ENCODE peak calls at places on chromosomes 16 and 17, in six cellular contexts. H is cardiac muscle cell, S is body of pancreas, Q is sigmoid colon, D is right atrium auricular region, J is tibial artery. P is an unnamed sample.
A peak's percentile ranks its signal among the peaks of the same experiment; 100 is the strongest.

GRCh38 chr16:88627531-88628411 is 10.6 kb upstream of the IL17C start:
- DNase-seq in H (no peak), S (no peak), Q (no peak), D (no peak), J (no peak), P (no peak)

GRCh38 chr17:21199856-21200255 is 14.1 kb downstream of the TMEM11 start:
- DNase-seq in H (no peak), S (no peak), Q (no peak), D (no peak), J (no peak), P (no peak)

GRCh38 chr16:23534868-23535860 is 22.0 kb downstream of the EARS2 start:
- DNase-seq in H (no peak), S (no peak), Q (no peak), D (no peak), J (no peak), P (no peak)

GRCh38 chr17:66900126-66901010 is 64.1 kb upstream of the CACNG4 start:
- DNase-seq in H (peak; percentile 29), S (no peak), Q (no peak), D (no peak), J (no peak), P (no peak)

GRCh38 chr17:74430706-74431567 is 951 bp upstream of the GPRC5C start:
- DNase-seq in H (peak; percentile 96), S (peak; percentile 96), Q (peak; percentile 94), D (peak; percentile 76), J (peak; percentile 98), P (peak; percentile 86)

GRCh38 chr17:7478276-7479138 is 924 bp downstream of the ZBTB4 start:
- DNase-seq in H (peak; percentile 43), S (peak; percentile 60), Q (peak; percentile 86), D (no peak), J (peak; percentile 79), P (peak; percentile 61)

GRCh38 chr16:83966153-83966696 is 1.8 kb upstream of the NECAB2 start:
- DNase-seq in H (no peak), S (no peak), Q (no peak), D (no peak), J (no peak), P (no peak)

GRCh38 chr16:85422374-85423185 is 190.5 kb upstream of the GSE1 start:
- DNase-seq in H (no peak), S (peak; percentile 96), Q (peak; percentile 65), D (no peak), J (no peak), P (peak; percentile 93)

GRCh38 chr16:83211711-83212110 is 584.9 kb downstream of the CDH13 start:
- DNase-seq in H (peak; percentile 2), S (no peak), Q (no peak), D (no peak), J (no peak), P (no peak)

DNA sequence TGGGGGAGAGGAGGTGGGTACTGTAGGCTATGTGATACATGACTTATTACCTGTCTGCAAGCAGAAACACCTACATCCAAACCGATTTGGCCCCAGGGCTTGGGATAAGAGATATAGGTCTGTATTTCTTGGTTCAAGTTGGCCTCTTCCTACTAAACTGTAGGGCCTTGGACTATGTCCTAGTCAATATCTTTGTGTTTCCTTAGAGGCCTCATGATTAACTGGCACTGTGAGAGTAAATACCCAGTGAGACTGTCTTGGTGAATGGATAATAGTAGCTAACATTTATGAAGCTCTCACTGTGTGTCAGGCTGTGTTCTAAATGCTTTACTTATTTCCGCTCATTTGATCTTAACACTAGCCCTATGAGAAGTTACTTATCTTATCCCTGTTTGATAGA is 70.0 kb downstream of the MSI2 start:
- DNase-seq in H (no peak), S (no peak), Q (no peak), D (no peak), J (no peak), P (no peak)
- H3K4me1 ChIP-seq in H (peaks cover 7% of the 10 kb centered on the region), S (peaks cover 10% of the 10 kb centered on the region), Q (peaks cover 7% of the 10 kb centered on the region), D (peaks cover 17% of the 10 kb centered on the region), J (peaks cover 13% of the 10 kb centered on the region), P (no peaks in the 10 kb centered on the region)

GRCh38 chr17:64661731-64661980 is 451 bp downstream of the SMURF2 start:
- DNase-seq in H (no peak), S (no peak), Q (no peak), D (no peak), J (peak; percentile 78), P (no peak)

GRCh38 chr17:64658931-64659330 is 3.2 kb downstream of the SMURF2 start:
- DNase-seq in H (peak; percentile 68), S (no peak), Q (no peak), D (no peak), J (no peak), P (no peak)

GRCh38 chr17:64653985-64654355 is 8.1 kb downstream of the SMURF2 start:
- DNase-seq in H (peak; percentile 15), S (no peak), Q (no peak), D (no peak), J (no peak), P (no peak)

GRCh38 chr17:64655704-64656103 is 6.4 kb downstream of the SMURF2 start:
- DNase-seq in H (no peak), S (no peak), Q (no peak), D (no peak), J (no peak), P (no peak)

GRCh38 chr17:64657610-64658125 is 4.4 kb downstream of the SMURF2 start:
- DNase-seq in H (no peak), S (no peak), Q (no peak), D (no peak), J (no peak), P (no peak)
- TF ChIP-seq CTCF in H (no peak), S (no peak), Q (no peak), D (no peak), J (no peak), P (no peak)

DNA sequence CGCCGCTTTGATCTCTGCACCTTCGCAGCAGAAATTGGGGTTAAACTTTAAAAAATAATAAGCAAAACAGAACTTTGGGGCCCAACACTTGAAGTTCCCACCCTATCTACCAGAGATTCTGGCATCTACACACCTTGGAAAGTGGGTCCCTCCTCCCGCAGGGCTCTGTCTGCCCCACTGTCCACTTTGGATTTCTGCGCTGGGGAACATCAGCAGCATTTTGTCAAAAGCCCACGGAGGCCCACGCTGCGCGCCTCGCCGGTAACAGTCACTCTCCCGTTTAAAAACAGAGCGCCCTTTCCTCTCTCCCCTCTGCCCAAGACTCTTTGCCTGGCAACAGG is 725 bp upstream of the WNT9B start:
- DNase-seq in H (no peak), S (no peak), Q (no peak), D (no peak), J (no peak), P (no peak)
- H3K27me3 ChIP-seq in H (peaks cover 53% of the 10 kb centered on the region), S (no peaks in the 10 kb centered on the region), Q (peaks cover 16% of the 10 kb centered on the region), D (peaks cover 8% of the 10 kb centered on the region), J (peaks cover 4% of the 10 kb centered on the region), P (no peaks in the 10 kb centered on the region)

GRCh38 chr17:68458260-68459029 is 1.1 kb upstream of the WIPI1 start:
- DNase-seq in H (no peak), S (no peak), Q (no peak), D (no peak), J (no peak), P (no peak)
- H3K4me1 ChIP-seq in H (peaks cover 31% of the 10 kb centered on the region), S (peaks cover 40% of the 10 kb centered on the region), Q (peaks cover 21% of the 10 kb centered on the region), D (peaks cover 61% of the 10 kb centered on the region), J (peaks cover 15% of the 10 kb centered on the region), P (no peaks in the 10 kb centered on the region)

DNA sequence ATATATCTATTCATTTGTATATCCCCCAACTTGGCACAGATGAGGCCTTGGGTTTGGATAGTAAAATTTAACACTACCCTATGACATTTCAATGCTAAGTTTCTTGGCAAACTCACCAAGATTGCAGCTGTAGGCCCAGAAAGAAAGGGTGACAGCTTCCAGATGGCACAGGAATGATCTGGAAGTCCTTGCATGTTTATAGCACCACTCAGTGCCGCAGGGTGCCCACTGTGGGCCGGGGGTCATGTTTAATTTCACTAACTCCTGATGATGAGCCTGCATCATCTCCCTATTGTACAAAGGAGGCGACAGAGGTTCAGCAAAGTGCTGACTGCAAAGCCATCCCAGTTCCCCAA is 166.0 kb downstream of the XYLT1 start:
- DNase-seq in H (no peak), S (no peak), Q (peak; percentile 92), D (no peak), J (no peak), P (no peak)
- TF ChIP-seq CTCF in H (no peak), S (no peak), Q (no peak), D (no peak), J (no peak), P (no peak)

GRCh38 chr17:76866203-76866602 is 2.0 kb upstream of the MGAT5B start:
- DNase-seq in H (no peak), S (no peak), Q (no peak), D (no peak), J (no peak), P (no peak)
- H3K27me3 ChIP-seq in H (peaks cover 49% of the 10 kb centered on the region), S (no peaks in the 10 kb centered on the region), Q (peaks cover 25% of the 10 kb centered on the region), D (peaks cover 12% of the 10 kb centered on the region), J (peaks cover 6% of the 10 kb centered on the region), P (peaks cover 22% of the 10 kb centered on the region)

GRCh38 chr17:17919169-17920107 is 52.8 kb downstream of the TOM1L2 start:
- DNase-seq in H (peak; percentile 83), S (peak; percentile 79), Q (peak; percentile 89), D (peak; percentile 84), J (peak; percentile 82), P (peak; percentile 62)

GRCh38 chr17:17913695-17914332 is 58.4 kb downstream of the TOM1L2 start:
- DNase-seq in H (peak; percentile 79), S (peak; percentile 75), Q (peak; percentile 92), D (peak; percentile 71), J (peak; percentile 77), P (peak; percentile 25)

GRCh38 chr17:17921192-17922082 is 50.8 kb downstream of the TOM1L2 start:
- DNase-seq in H (peak; percentile 95), S (no peak), Q (peak; percentile 71), D (no peak), J (no peak), P (no peak)

GRCh38 chr17:17915183-17915582 is 57.0 kb downstream of the TOM1L2 start:
- DNase-seq in H (no peak), S (no peak), Q (peak; percentile 0), D (no peak), J (no peak), P (no peak)

GRCh38 chr17:17917394-17917793 is 54.8 kb downstream of the TOM1L2 start:
- DNase-seq in H (no peak), S (no peak), Q (peak; percentile 13), D (no peak), J (no peak), P (no peak)
- H3K4me1 ChIP-seq in H (peaks cover 22% of the 10 kb centered on the region), S (peaks cover 27% of the 10 kb centered on the region), Q (peaks cover 45% of the 10 kb centered on the region), D (peaks cover 52% of the 10 kb centered on the region), J (peaks cover 43% of the 10 kb centered on the region), P (no peaks in the 10 kb centered on the region)